ENCODE peak calls at places on chromosomes 1 and 21, in seven cellular contexts. One of them, this sample, is unnamed.

GRCh38 chr1:45037456-45037855 is 25.4 kb downstream of the UROD start:
- DNase-seq in H9: no peak
- DNase-seq in HCT116: no peak
- DNase-seq in A673: no peak
- DNase-seq in ovary: no peak
- DNase-seq in tibial artery: no peak
- DNase-seq in upper lobe of right lung: no peak
- DNase-seq in this sample: no peak

GRCh38 chr1:24252185-24252584 is 65.1 kb upstream of the IFNLR1 start:
- DNase-seq in A673: no peak
- DNase-seq in ovary: no peak
- DNase-seq in upper lobe of right lung: no peak
- DNase-seq in tibial artery: no peak
- DNase-seq in H9: no peak
- DNase-seq in HCT116: no peak
- DNase-seq in this sample: no peak

GRCh38 chr21:33198346-33199135 is 31.2 kb upstream of the IFNAR2 start:
- DNase-seq in tibial artery: peak; percentile 53
- DNase-seq in upper lobe of right lung: no peak
- DNase-seq in ovary: peak; percentile 27
- DNase-seq in HCT116: no peak
- DNase-seq in A673: no peak
- DNase-seq in H9: no peak
- DNase-seq in this sample: no peak

GRCh38 chr1:102891868-102892625 is 216.3 kb downstream of the COL11A1 start:
- DNase-seq in HCT116: no peak
- DNase-seq in tibial artery: no peak
- DNase-seq in ovary: no peak
- DNase-seq in A673: no peak
- DNase-seq in H9: no peak
- DNase-seq in upper lobe of right lung: no peak
- DNase-seq in this sample: no peak

GRCh38 chr1:178702141-178702540 is 22.9 kb upstream of the RALGPS2 start:
- DNase-seq in A673: peak; percentile 17
- DNase-seq in HCT116: no peak
- DNase-seq in H9: no peak
- DNase-seq in tibial artery: no peak
- DNase-seq in upper lobe of right lung: no peak
- DNase-seq in ovary: no peak
- DNase-seq in this sample: no peak

GRCh38 chr21:31382060-31382459 is 38.0 kb upstream of the TIAM1 start:
- DNase-seq in ovary: no peak
- DNase-seq in H9: no peak
- DNase-seq in upper lobe of right lung: no peak
- DNase-seq in tibial artery: no peak
- DNase-seq in HCT116: no peak
- DNase-seq in A673: no peak
- DNase-seq in this sample: no peak

GRCh38 chr1:193042766-193043691 is 16.1 kb downstream of the UCHL5 start:
- DNase-seq in A673: no peak
- DNase-seq in HCT116: no peak
- DNase-seq in tibial artery: no peak
- DNase-seq in H9: no peak
- DNase-seq in ovary: no peak
- DNase-seq in upper lobe of right lung: no peak
- DNase-seq in this sample: no peak

GRCh38 chr1:160359559-160360226 is 7.2 kb upstream of the NHLH1 start:
- DNase-seq in upper lobe of right lung: no peak
- DNase-seq in HCT116: no peak
- DNase-seq in ovary: no peak
- DNase-seq in tibial artery: no peak
- DNase-seq in A673: no peak
- DNase-seq in H9: no peak
- DNase-seq in this sample: no peak

GRCh38 chr1:217315346-217315745 is 315.5 kb downstream of the GPATCH2 start:
- DNase-seq in upper lobe of right lung: no peak
- DNase-seq in ovary: no peak
- DNase-seq in HCT116: no peak
- DNase-seq in A673: no peak
- DNase-seq in H9: no peak
- DNase-seq in tibial artery: no peak
- DNase-seq in this sample: no peak

GRCh38 chr1:180188103-180188506 is 33.4 kb downstream of the QSOX1 start:
- DNase-seq in HCT116: no peak
- DNase-seq in ovary: no peak
- DNase-seq in H9: peak; percentile 74
- DNase-seq in A673: peak; percentile 72
- DNase-seq in tibial artery: no peak
- DNase-seq in upper lobe of right lung: no peak
- DNase-seq in this sample: no peak

GRCh38 chr1:25810341-25811299 is 9.1 kb upstream of the MTFR1L start:
- DNase-seq in HCT116: no peak
- DNase-seq in tibial artery: peak; percentile 65
- DNase-seq in H9: peak; percentile 86
- DNase-seq in upper lobe of right lung: peak; percentile 86
- DNase-seq in A673: peak; percentile 60
- DNase-seq in ovary: peak; percentile 66
- DNase-seq in this sample: peak; percentile 93

GRCh38 chr1:30650038-30650958 is 73.1 kb downstream of the MATN1 start:
- DNase-seq in A673: no peak
- DNase-seq in ovary: no peak
- DNase-seq in upper lobe of right lung: no peak
- DNase-seq in H9: no peak
- DNase-seq in HCT116: no peak
- DNase-seq in tibial artery: peak; percentile 8
- DNase-seq in this sample: no peak

GRCh38 chr1:246492611-246493245 is 14.4 kb downstream of the SMYD3 start:
- DNase-seq in HCT116: peak; percentile 39
- DNase-seq in tibial artery: peak; percentile 29
- DNase-seq in upper lobe of right lung: peak; percentile 72
- DNase-seq in A673: peak; percentile 79
- DNase-seq in H9: peak; percentile 60
- DNase-seq in ovary: peak; percentile 55
- DNase-seq in this sample: no peak

GRCh38 chr1:228648647-228649383 is 86.5 kb upstream of the RHOU start:
- DNase-seq in ovary: no peak
- DNase-seq in A673: no peak
- DNase-seq in tibial artery: no peak
- DNase-seq in upper lobe of right lung: no peak
- DNase-seq in HCT116: no peak
- DNase-seq in H9: no peak
- DNase-seq in this sample: peak; percentile 35

GRCh38 chr1:22738069-22738435 is 27.4 kb downstream of the EPHB2 start:
- DNase-seq in HCT116: no peak
- DNase-seq in upper lobe of right lung: no peak
- DNase-seq in ovary: no peak
- DNase-seq in A673: no peak
- DNase-seq in H9: no peak
- DNase-seq in tibial artery: no peak
- DNase-seq in this sample: no peak

GRCh38 chr1:54273092-54273836 is 73.3 kb downstream of the MRPL37 start:
- DNase-seq in HCT116: no peak
- DNase-seq in tibial artery: peak; percentile 80
- DNase-seq in A673: peak; percentile 86
- DNase-seq in upper lobe of right lung: no peak
- DNase-seq in H9: peak; percentile 64
- DNase-seq in ovary: peak; percentile 87
- DNase-seq in this sample: no peak

GRCh38 chr1:72284398-72285073 is 2.2 kb upstream of the NEGR1 start:
- DNase-seq in A673: peak; percentile 90
- DNase-seq in tibial artery: peak; percentile 33
- DNase-seq in upper lobe of right lung: peak; percentile 64
- DNase-seq in HCT116: no peak
- DNase-seq in H9: peak; percentile 76
- DNase-seq in ovary: peak; percentile 54
- DNase-seq in this sample: peak; percentile 77

GRCh38 chr1:98472878-98473277 is 188.6 kb upstream of the SNX7 start:
- DNase-seq in upper lobe of right lung: no peak
- DNase-seq in HCT116: no peak
- DNase-seq in tibial artery: no peak
- DNase-seq in H9: no peak
- DNase-seq in ovary: no peak
- DNase-seq in A673: no peak
- DNase-seq in this sample: no peak

GRCh38 chr1:196779093-196779492 is 4.5 kb downstream of the CFHR3 start:
- DNase-seq in HCT116: no peak
- DNase-seq in ovary: no peak
- DNase-seq in tibial artery: no peak
- DNase-seq in H9: no peak
- DNase-seq in A673: no peak
- DNase-seq in upper lobe of right lung: no peak
- DNase-seq in this sample: no peak

GRCh38 chr1:239912471-239912870 is 179.2 kb upstream of the FMN2 start:
- DNase-seq in HCT116: no peak
- DNase-seq in tibial artery: no peak
- DNase-seq in ovary: no peak
- DNase-seq in upper lobe of right lung: no peak
- DNase-seq in H9: no peak
- DNase-seq in A673: no peak
- DNase-seq in this sample: no peak

GRCh38 chr21:19844334-19844733 is 1153.9 kb upstream of the NCAM2 start:
- DNase-seq in ovary: no peak
- DNase-seq in H9: no peak
- DNase-seq in A673: no peak
- DNase-seq in HCT116: no peak
- DNase-seq in upper lobe of right lung: no peak
- DNase-seq in tibial artery: no peak
- DNase-seq in this sample: no peak

GRCh38 chr1:33163621-33164071 is 18.2 kb downstream of the TRIM62 start:
- DNase-seq in upper lobe of right lung: no peak
- DNase-seq in A673: no peak
- DNase-seq in H9: peak; percentile 57
- DNase-seq in tibial artery: no peak
- DNase-seq in HCT116: no peak
- DNase-seq in ovary: no peak
- DNase-seq in this sample: no peak

GRCh38 chr21:38853421-38853919 is 47.7 kb downstream of the ETS2 start:
- DNase-seq in H9: no peak
- DNase-seq in A673: no peak
- DNase-seq in HCT116: peak; percentile 64
- DNase-seq in tibial artery: no peak
- DNase-seq in ovary: no peak
- DNase-seq in upper lobe of right lung: no peak
- DNase-seq in this sample: no peak

GRCh38 chr1:29043270-29043971 is 80.3 kb downstream of the TMEM200B start:
- DNase-seq in A673: no peak
- DNase-seq in ovary: no peak
- DNase-seq in H9: no peak
- DNase-seq in HCT116: no peak
- DNase-seq in upper lobe of right lung: no peak
- DNase-seq in tibial artery: no peak
- DNase-seq in this sample: no peak
- H3K27ac ChIP-seq in A673: peak overlapping the region; percentile 40
- H3K27ac ChIP-seq in ovary: no peak overlapping the region
- H3K27ac ChIP-seq in H9: no peak overlapping the region
- H3K27ac ChIP-seq in HCT116: no peak overlapping the region
- H3K27ac ChIP-seq in upper lobe of right lung: no peak overlapping the region
- H3K27ac ChIP-seq in tibial artery: no peak overlapping the region
- H3K27ac ChIP-seq in this sample: no peak overlapping the region

GRCh38 chr1:19398309-19398760 is 86.2 kb downstream of the SLC66A1 start:
- DNase-seq in HCT116: no peak
- DNase-seq in H9: no peak
- DNase-seq in ovary: peak; percentile 76
- DNase-seq in tibial artery: no peak
- DNase-seq in upper lobe of right lung: no peak
- DNase-seq in A673: no peak
- DNase-seq in this sample: no peak
- TF ChIP-seq CTCF in HCT116: no peak
- TF ChIP-seq CTCF in H9: no peak
- TF ChIP-seq CTCF in ovary: peak; percentile 71
- TF ChIP-seq CTCF in tibial artery: peak; percentile 42
- TF ChIP-seq CTCF in upper lobe of right lung: peak; percentile 33
- TF ChIP-seq CTCF in A673: no peak
- TF ChIP-seq CTCF in this sample: no peak

GRCh38 chr1:12191242-12192032 is 24.6 kb downstream of the TNFRSF1B start:
- DNase-seq in upper lobe of right lung: no peak
- DNase-seq in tibial artery: no peak
- DNase-seq in A673: peak; percentile 26
- DNase-seq in HCT116: no peak
- DNase-seq in ovary: no peak
- DNase-seq in H9: no peak
- DNase-seq in this sample: peak; percentile 74

GRCh38 chr1:12186277-12186985 is 19.6 kb downstream of the TNFRSF1B start:
- DNase-seq in tibial artery: no peak
- DNase-seq in upper lobe of right lung: no peak
- DNase-seq in ovary: no peak
- DNase-seq in H9: no peak
- DNase-seq in A673: no peak
- DNase-seq in HCT116: no peak
- DNase-seq in this sample: no peak

GRCh38 chr1:12188115-12188514 is 21.3 kb downstream of the TNFRSF1B start:
- DNase-seq in A673: no peak
- DNase-seq in tibial artery: no peak
- DNase-seq in HCT116: no peak
- DNase-seq in upper lobe of right lung: no peak
- DNase-seq in H9: peak; percentile 43
- DNase-seq in ovary: no peak
- DNase-seq in this sample: no peak

GRCh38 chr1:12188657-12189327 is 22.0 kb downstream of the TNFRSF1B start:
- DNase-seq in H9: no peak
- DNase-seq in A673: no peak
- DNase-seq in HCT116: no peak
- DNase-seq in ovary: no peak
- DNase-seq in tibial artery: no peak
- DNase-seq in upper lobe of right lung: no peak
- DNase-seq in this sample: no peak

DNA sequence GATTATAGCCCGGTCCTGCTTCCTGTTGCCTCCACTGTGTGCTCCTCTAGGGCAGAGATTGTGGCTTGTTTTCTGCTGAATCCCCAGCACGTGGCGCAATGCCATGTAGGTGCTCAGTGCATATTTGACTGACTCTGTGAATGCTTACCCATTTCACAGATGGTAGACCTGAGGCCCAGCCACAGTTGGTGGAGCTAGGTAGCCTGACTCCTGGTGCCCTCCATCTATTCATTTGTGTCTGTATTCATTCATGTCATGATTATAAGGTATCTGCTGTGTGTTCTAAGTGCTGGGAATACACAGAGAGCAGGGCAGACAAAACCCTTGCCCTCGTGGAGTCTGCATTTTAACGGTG is 22.5 kb downstream of the TNFRSF1B start:
- DNase-seq in H9: no peak
- DNase-seq in ovary: no peak
- DNase-seq in HCT116: no peak
- DNase-seq in upper lobe of right lung: no peak
- DNase-seq in A673: no peak
- DNase-seq in tibial artery: no peak
- DNase-seq in this sample: no peak
- H3K27ac ChIP-seq in H9: no peak overlapping the region
- H3K27ac ChIP-seq in ovary: no peak overlapping the region
- H3K27ac ChIP-seq in HCT116: no peak overlapping the region
- H3K27ac ChIP-seq in upper lobe of right lung: peak overlapping the region; percentile 51
- H3K27ac ChIP-seq in A673: no peak overlapping the region
- H3K27ac ChIP-seq in tibial artery: no peak overlapping the region
- H3K27ac ChIP-seq in this sample: peak overlapping the region; percentile 99

DNA sequence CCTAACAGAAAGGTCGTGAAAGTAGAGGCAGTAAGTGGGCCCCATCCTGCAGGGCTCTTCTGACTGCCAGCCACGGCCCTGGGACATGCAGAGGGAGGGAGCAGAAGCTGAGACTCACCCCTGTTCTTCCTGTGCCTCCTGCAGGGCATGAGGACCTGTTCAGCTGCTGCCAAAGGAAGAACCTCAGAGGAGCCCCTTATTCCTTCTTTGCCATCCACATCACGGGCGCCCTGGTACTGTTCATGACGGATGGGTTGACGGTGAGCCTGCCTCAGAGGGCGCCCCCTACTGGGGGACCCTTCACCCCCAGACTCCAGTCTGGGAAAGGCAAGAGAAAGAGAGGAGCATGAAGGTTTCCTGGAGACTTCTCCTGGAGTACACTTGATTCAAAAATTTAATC is 47.1 kb downstream of the ELK4 start:
- DNase-seq in H9: peak; percentile 47
- DNase-seq in HCT116: no peak
- DNase-seq in tibial artery: no peak
- DNase-seq in upper lobe of right lung: peak; percentile 48
- DNase-seq in A673: no peak
- DNase-seq in ovary: no peak
- DNase-seq in this sample: peak; percentile 66
- TF ChIP-seq CTCF in H9: peak; percentile 77
- TF ChIP-seq CTCF in HCT116: no peak
- TF ChIP-seq CTCF in tibial artery: no peak
- TF ChIP-seq CTCF in upper lobe of right lung: peak; percentile 33
- TF ChIP-seq CTCF in A673: peak; percentile 59
- TF ChIP-seq CTCF in ovary: no peak
- TF ChIP-seq CTCF in this sample: no peak

This sample was measured in spleen.